ENCODE peak calls at places on chromosomes 7 and 10, in five cellular contexts. G is SK-N-SH, Y is GM12878, E is H1, L is HCT116. I is an unnamed sample.

GRCh38 chr10:10642741-10643280 is 374.9 kb upstream of the CELF2 start:
- DNase-seq in G (no peak), Y (no peak), E (no peak), L (no peak), I (peak)

GRCh38 chr10:123833170-123833850 is 58.3 kb downstream of the CPXM2 start:
- DNase-seq in G (no peak), Y (no peak), E (no peak), L (no peak), I (no peak)

GRCh38 chr7:36851382-36851781 is 127.1 kb upstream of the AOAH start:
- DNase-seq in G (peak), Y (no peak), E (no peak), L (no peak), I (no peak)

GRCh38 chr10:126425473-126426065 is 37.3 kb upstream of the ADAM12 start:
- DNase-seq in G (no peak), Y (no peak), E (no peak), L (no peak), I (no peak)

GRCh38 chr7:1520574-1521234 is 9.8 kb upstream of the MAFK start:
- DNase-seq in G (no peak), Y (no peak), E (no peak), L (peak), I (no peak)

GRCh38 chr10:5896208-5896607 is 6.2 kb downstream of the FBH1 start:
- DNase-seq in G (no peak), Y (no peak), E (no peak), L (no peak), I (no peak)

GRCh38 chr7:27883726-27884125 is 143.8 kb downstream of the TAX1BP1 start:
- DNase-seq in G (no peak), Y (no peak), E (no peak), L (no peak), I (no peak)

GRCh38 chr7:16795624-16796023 is 9.2 kb downstream of the AGR2 start:
- DNase-seq in G (peak), Y (no peak), E (no peak), L (no peak), I (no peak)

GRCh38 chr7:45660201-45660900 is 86.2 kb downstream of the ADCY1 start:
- DNase-seq in G (no peak), Y (no peak), E (no peak), L (no peak), I (no peak)

GRCh38 chr7:1555813-1556540 is at the start of gene TMEM184A:
- DNase-seq in G (peak), Y (no peak), E (no peak), L (peak), I (peak)

GRCh38 chr7:81574723-81575326 is 195.0 kb downstream of the HGF start:
- DNase-seq in G (no peak), Y (no peak), E (no peak), L (no peak), I (no peak)

GRCh38 chr10:55630491-55631056 is 730.5 kb downstream of the ZWINT start:
- DNase-seq in G (peak), Y (no peak), E (no peak), L (no peak), I (no peak)

GRCh38 chr10:5550621-5551530 is 26.1 kb downstream of the CALML3 start:
- DNase-seq in G (no peak), Y (no peak), E (no peak), L (no peak), I (no peak)

GRCh38 chr10:99125879-99126278 is 109.8 kb downstream of the HPSE2 start:
- DNase-seq in G (no peak), Y (no peak), E (no peak), L (no peak), I (no peak)

GRCh38 chr10:17453377-17454091 is 861 bp downstream of the ST8SIA6 start:
- DNase-seq in G (peak), Y (no peak), E (peak), L (no peak), I (peak)

GRCh38 chr10:30629653-30630052 is at the start of gene LYZL2:
- DNase-seq in G (no peak), Y (no peak), E (no peak), L (no peak), I (no peak)

GRCh38 chr7:140033036-140033435 is 29.7 kb downstream of the PARP12 start:
- DNase-seq in G (no peak), Y (no peak), E (no peak), L (no peak), I (no peak)

GRCh38 chr7:78326870-78327269 is 528.3 kb downstream of the PHTF2 start:
- DNase-seq in G (no peak), Y (no peak), E (no peak), L (no peak), I (no peak)

GRCh38 chr7:66779669-66780408 is 39.3 kb downstream of the RABGEF1 start:
- DNase-seq in G (no peak), Y (no peak), E (no peak), L (no peak), I (no peak)

GRCh38 chr10:121138112-121138860 is 287.1 kb downstream of the WDR11 start:
- DNase-seq in G (no peak), Y (no peak), E (no peak), L (no peak), I (no peak)

GRCh38 chr7:133265821-133266220 is 12.9 kb downstream of the EXOC4 start:
- DNase-seq in G (no peak), Y (no peak), E (no peak), L (no peak), I (no peak)
- TF ChIP-seq YY1 in G (no peak), Y (no peak), E (no peak), L (no peak), I (no peak)

DNA sequence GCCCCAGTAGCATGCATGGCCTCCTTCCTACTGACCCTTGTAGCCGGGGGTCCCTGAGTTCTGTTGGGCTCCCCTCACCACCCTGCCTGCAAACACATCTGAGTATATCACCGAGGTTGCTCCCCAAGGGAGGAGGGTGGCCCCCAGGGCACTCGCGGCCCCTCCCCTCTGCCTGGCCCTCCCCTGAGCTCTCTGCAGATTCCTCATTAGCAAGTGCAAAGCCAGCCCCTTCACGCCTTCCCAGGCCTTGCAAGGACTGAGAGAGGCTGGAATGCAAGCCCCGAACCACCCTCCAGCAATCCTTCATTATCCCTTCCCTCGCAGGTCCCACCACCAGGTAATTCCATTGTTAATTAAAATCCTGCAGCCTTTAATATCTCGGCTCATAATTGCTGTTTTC is 35.3 kb upstream of the MYL10 start:
- DNase-seq in G (no peak), Y (no peak), E (peak), L (no peak), I (peak)
- H3K4me3 ChIP-seq in G (no peak), Y (no peak), E (peak), L (no peak), I (no peak)

DNA sequence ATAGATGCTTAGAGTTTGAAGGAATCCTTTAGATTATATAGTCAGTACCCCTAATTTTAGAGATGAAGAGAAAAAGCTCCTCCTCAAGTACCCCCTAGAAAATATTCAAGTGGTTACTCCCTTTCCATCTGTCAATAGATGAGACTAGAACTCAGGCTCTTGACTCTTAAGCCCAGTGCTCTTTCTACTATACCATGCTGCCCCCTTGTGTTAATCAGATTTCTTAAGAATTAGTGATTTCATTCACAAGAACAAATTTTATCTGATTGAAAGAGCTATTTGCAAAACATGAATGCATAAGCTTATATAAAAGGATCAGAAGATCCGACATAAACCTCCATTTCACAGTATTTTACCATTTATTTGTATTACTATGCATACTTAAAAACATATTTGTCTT is 179.3 kb downstream of the TFEC start:
- DNase-seq in G (no peak), Y (no peak), E (no peak), L (peak), I (peak)
- TF ChIP-seq YY1 in G (no peak), Y (no peak), E (no peak), L (no peak), I (no peak)

GRCh38 chr10:31706464-31706863 is 222.2 kb downstream of the ARHGAP12 start:
- DNase-seq in G (no peak), Y (no peak), E (no peak), L (no peak), I (no peak)
- H3K4me3 ChIP-seq in G (no peak), Y (peak), E (no peak), L (no peak), I (no peak)

GRCh38 chr7:54831644-54832095 is 72.7 kb upstream of the SEC61G start:
- DNase-seq in G (no peak), Y (no peak), E (no peak), L (peak), I (no peak)
- TF ChIP-seq YY1 in G (no peak), Y (no peak), E (no peak), L (peak), I (no peak)

GRCh38 chr10:78038105-78038504 is 4.4 kb downstream of the RPS24 start:
- DNase-seq in G (no peak), Y (no peak), E (no peak), L (no peak), I (no peak)
- H3K4me3 ChIP-seq in G (no peak), Y (peak), E (peak), L (no peak), I (no peak)

GRCh38 chr10:131076341-131076740 is 235.2 kb downstream of the TCERG1L start:
- DNase-seq in G (no peak), Y (no peak), E (no peak), L (no peak), I (no peak)
- TF ChIP-seq YY1 in G (no peak), Y (no peak), E (no peak), L (no peak), I (no peak)

GRCh38 chr7:51617691-51618090 is 301.1 kb upstream of the COBL start:
- DNase-seq in G (no peak), Y (no peak), E (no peak), L (no peak), I (no peak)
- H3K4me3 ChIP-seq in G (no peak), Y (no peak), E (no peak), L (no peak), I (no peak)